ENCODE peak calls at places on chromosomes 7 and 10, in ten cellular contexts. H is HFFc6, W is astrocyte of the spinal cord, O is IMR-90, X is HCT116, D is fibroblast of the aortic adventitia, Y is brain microvascular endothelial cell, Z is hepatocyte, F is adrenal gland, N is SK-N-SH. U is an unnamed sample.

GRCh38 chr10:59678884-59679301 is 30.8 kb downstream of the SLC16A9 start:
- DNase-seq in N (no peak), Z (peak), X (no peak), H (no peak), Y (no peak), D (peak), F (peak), O (no peak), W (no peak), U (peak)

GRCh38 chr7:94266278-94266677 is 128.4 kb upstream of the COL1A2 start:
- DNase-seq in F (no peak), W (no peak), D (peak), H (no peak), X (no peak), N (no peak), O (no peak), Z (peak), Y (no peak), U (no peak)

GRCh38 chr10:99708428-99709010 is 23.4 kb downstream of the COX15 start:
- DNase-seq in H (peak), W (no peak), D (peak), N (no peak), Z (no peak), X (no peak), Y (no peak), F (no peak), O (peak), U (no peak)

GRCh38 chr7:1667566-1668485 is 2.3 kb upstream of the ELFN1 start:
- DNase-seq in D (no peak), X (no peak), N (peak), H (no peak), W (no peak), Y (no peak), F (peak), Z (peak), O (no peak), U (peak)

GRCh38 chr7:40329601-40330153 is 194.9 kb downstream of the SUGCT start:
- DNase-seq in D (peak), Z (peak), O (peak), F (no peak), W (peak), Y (peak), X (peak), N (peak), H (peak), U (peak)

GRCh38 chr7:4722308-4722707 is 40.2 kb downstream of the FOXK1 start:
- DNase-seq in N (no peak), O (no peak), Y (no peak), H (no peak), F (no peak), Z (no peak), D (no peak), X (no peak), W (no peak), U (no peak)

GRCh38 chr10:71064413-71065118 is 147.8 kb upstream of the UNC5B start:
- DNase-seq in O (no peak), H (peak), N (no peak), W (no peak), Y (no peak), Z (no peak), D (no peak), X (no peak), F (no peak), U (no peak)

GRCh38 chr10:121694966-121695340 is 96.7 kb upstream of the FGFR2 start:
- DNase-seq in W (no peak), N (peak), Z (no peak), D (no peak), Y (no peak), F (no peak), H (no peak), O (no peak), X (no peak), U (no peak)

GRCh38 chr7:29243777-29244655 is 49.4 kb downstream of the CHN2 start:
- DNase-seq in D (no peak), X (peak), W (no peak), Z (no peak), N (no peak), Y (no peak), O (no peak), F (no peak), H (no peak), U (no peak)
- TF ChIP-seq CTCF in D (no peak), X (peak), W (no peak), Z (no peak), N (peak), Y (peak), O (no peak), F (no peak), H (no peak), U (no peak)

GRCh38 chr10:22315455-22316285 is 518 bp upstream of the COMMD3 start:
- DNase-seq in O (no peak), F (no peak), Z (no peak), X (no peak), H (no peak), D (no peak), N (peak), Y (no peak), W (no peak), U (no peak)
- TF ChIP-seq CTCF in O (no peak), F (no peak), Z (no peak), X (no peak), H (no peak), D (no peak), N (no peak), Y (no peak), W (no peak), U (no peak)

GRCh38 chr7:82740246-82740848 is 296.8 kb upstream of the CACNA2D1 start:
- DNase-seq in D (peak), H (peak), F (peak), W (peak), Z (peak), N (peak), X (peak), Y (peak), O (peak), U (no peak)
- TF ChIP-seq CTCF in D (peak), H (peak), F (peak), W (peak), Z (peak), N (peak), X (peak), Y (peak), O (peak), U (peak)

GRCh38 chr7:116097365-116098009 is 66.9 kb upstream of the TFEC start:
- DNase-seq in H (peak), F (no peak), Z (no peak), X (peak), D (peak), O (peak), Y (peak), N (no peak), W (peak), U (no peak)
- TF ChIP-seq CTCF in H (peak), F (no peak), Z (no peak), X (peak), D (peak), O (no peak), Y (no peak), N (peak), W (peak), U (no peak)

GRCh38 chr10:16916496-16916895 is 99.3 kb upstream of the RSU1 start:
- DNase-seq in D (no peak), Y (no peak), X (no peak), Z (no peak), W (no peak), N (no peak), O (no peak), H (no peak), F (no peak), U (no peak)
- TF ChIP-seq CTCF in D (no peak), Y (no peak), X (no peak), Z (no peak), W (no peak), N (peak), O (no peak), H (peak), F (no peak), U (no peak)

GRCh38 chr10:35268791-35269257 is 67.5 kb upstream of the CCNY start:
- DNase-seq in Z (peak), Y (no peak), D (peak), F (no peak), N (no peak), H (peak), X (no peak), W (no peak), O (no peak), U (no peak)

GRCh38 chr10:35271086-35271834 is 65.0 kb upstream of the CCNY start:
- DNase-seq in N (no peak), H (no peak), Y (no peak), O (no peak), D (no peak), W (peak), F (peak), X (no peak), Z (no peak), U (no peak)

GRCh38 chr10:35268323-35268722 is 68.0 kb upstream of the CCNY start:
- DNase-seq in Z (no peak), Y (no peak), F (no peak), N (no peak), D (no peak), H (no peak), W (no peak), X (no peak), O (no peak), U (no peak)

GRCh38 chr10:35274511-35275060 is 61.7 kb upstream of the CCNY start:
- DNase-seq in W (no peak), D (no peak), O (no peak), X (no peak), Z (no peak), F (peak), H (no peak), N (no peak), Y (no peak), U (no peak)

DNA sequence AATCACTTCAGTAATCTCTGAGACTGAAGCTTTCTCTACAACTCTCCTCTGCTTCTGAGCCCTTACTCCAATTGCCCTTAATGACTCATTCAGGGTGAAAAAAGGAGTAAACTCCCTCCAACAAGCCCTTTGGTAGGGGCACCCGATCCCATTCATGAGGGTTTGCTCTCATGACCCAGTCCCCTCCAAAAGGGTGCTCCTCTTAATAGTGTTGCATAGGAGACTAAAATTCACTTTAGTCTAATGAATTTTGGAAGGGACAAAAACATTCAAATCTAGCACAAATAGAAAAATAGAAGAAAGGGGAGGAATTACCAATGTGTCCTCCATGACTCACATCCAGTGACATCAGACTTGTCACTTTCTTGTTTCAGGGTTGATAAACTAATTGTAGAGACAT is 66.2 kb upstream of the CCNY start:
- DNase-seq in O (peak), Y (no peak), Z (no peak), H (no peak), N (no peak), D (no peak), W (no peak), F (peak), X (no peak), U (no peak)
- TF ChIP-seq CTCF in O (no peak), Y (no peak), Z (no peak), H (no peak), N (no peak), D (no peak), W (no peak), F (no peak), X (no peak), U (no peak)

DNA sequence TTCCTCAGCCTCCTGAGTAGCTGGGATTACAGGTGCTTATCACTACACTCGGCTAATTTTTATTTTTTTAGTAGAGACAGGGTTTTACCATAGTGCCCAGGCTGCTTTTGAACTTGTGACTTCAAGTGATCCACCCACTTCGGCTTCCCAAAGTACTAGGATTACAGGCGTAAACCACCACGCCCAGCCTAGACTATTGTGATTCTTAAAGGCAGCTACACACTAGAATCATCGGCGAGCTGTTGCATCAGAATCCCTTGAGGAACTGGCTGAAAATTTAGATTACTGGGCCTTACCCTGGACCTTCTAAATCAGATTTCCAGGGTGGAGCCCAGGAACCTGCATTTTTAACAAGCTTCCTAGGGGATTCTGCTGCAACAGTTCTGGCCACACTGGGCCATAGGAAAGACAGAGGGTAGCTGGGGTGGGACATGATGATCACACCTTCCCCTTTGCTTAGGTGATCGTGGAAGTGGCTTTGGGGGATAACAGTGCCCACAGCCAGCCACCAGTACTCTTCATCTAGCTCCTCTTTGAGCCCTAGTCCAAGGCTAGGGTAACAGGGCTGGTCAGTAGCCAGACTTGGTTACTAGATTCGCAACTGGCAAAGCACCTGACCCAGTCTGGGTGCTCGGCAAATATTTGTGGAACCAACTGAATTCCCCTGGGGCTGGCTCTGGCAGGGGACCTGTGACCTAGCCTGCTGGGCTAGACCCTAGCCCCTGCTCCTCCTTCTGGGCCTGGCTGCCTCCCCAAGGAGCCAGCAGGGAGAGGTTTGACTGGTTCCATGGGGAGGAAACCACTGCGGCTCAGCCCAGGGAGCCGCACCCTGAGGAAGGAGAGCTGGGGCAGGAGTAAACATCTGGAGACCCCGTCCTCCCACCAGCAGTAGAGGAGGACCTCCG is 67.1 kb upstream of the DUSP5 start:
- DNase-seq in N (no peak), D (peak), X (no peak), Z (no peak), Y (no peak), H (no peak), O (no peak), W (no peak), F (no peak), U (no peak)
- TF ChIP-seq CTCF in N (no peak), D (no peak), X (no peak), Z (no peak), Y (no peak), H (no peak), O (no peak), W (no peak), F (no peak), U (no peak)

GRCh38 chr7:55021053-55021452 is 2.2 kb downstream of the EGFR start:
- DNase-seq in Z (no peak), Y (no peak), D (no peak), O (no peak), F (no peak), W (no peak), N (no peak), H (no peak), X (no peak), U (no peak)
- TF ChIP-seq CTCF in Z (no peak), Y (no peak), D (no peak), O (no peak), F (no peak), W (no peak), N (no peak), H (no peak), X (no peak), U (no peak)

GRCh38 chr7:143892527-143893300 is 9.3 kb downstream of the TCAF1 start:
- DNase-seq in O (peak), Z (no peak), D (peak), Y (peak), F (no peak), N (no peak), W (peak), X (peak), H (no peak), U (no peak)
- TF ChIP-seq CTCF in O (peak), Z (no peak), D (peak), Y (peak), F (no peak), N (peak), W (peak), X (peak), H (peak), U (peak)